ENCODE peak calls at places on chromosomes 7 and 10, in nine cellular contexts. One of them, this sample, is unnamed.

GRCh38 chr10:93757136-93757535 is 600 bp upstream of the LGI1 start:
- DNase-seq in Panc1: no peak
- DNase-seq in fibroblast of mammary gland: no peak
- DNase-seq in spleen: no peak
- DNase-seq in SK-N-SH: no peak
- DNase-seq in mesenchymal stem cell: no peak
- DNase-seq in cardiac muscle cell: no peak
- DNase-seq in fibroblast of pulmonary artery: no peak
- DNase-seq in aorta: no peak
- DNase-seq in this sample: no peak

GRCh38 chr10:91380873-91381561 is 29.1 kb upstream of the HECTD2 start:
- DNase-seq in Panc1: no peak
- DNase-seq in fibroblast of mammary gland: no peak
- DNase-seq in spleen: no peak
- DNase-seq in SK-N-SH: peak; percentile 67
- DNase-seq in mesenchymal stem cell: no peak
- DNase-seq in cardiac muscle cell: peak; percentile 35
- DNase-seq in fibroblast of pulmonary artery: peak; percentile 29
- DNase-seq in aorta: no peak
- DNase-seq in this sample: no peak

GRCh38 chr7:39735903-39736302 is 112.5 kb downstream of the RALA start:
- DNase-seq in Panc1: no peak
- DNase-seq in fibroblast of mammary gland: peak; percentile 27
- DNase-seq in spleen: no peak
- DNase-seq in SK-N-SH: peak; percentile 55
- DNase-seq in mesenchymal stem cell: no peak
- DNase-seq in cardiac muscle cell: peak; percentile 52
- DNase-seq in fibroblast of pulmonary artery: no peak
- DNase-seq in aorta: no peak
- DNase-seq in this sample: no peak

GRCh38 chr10:30589441-30589840 is 40.1 kb downstream of the LYZL2 start:
- DNase-seq in Panc1: no peak
- DNase-seq in fibroblast of mammary gland: no peak
- DNase-seq in spleen: peak; percentile 81
- DNase-seq in SK-N-SH: no peak
- DNase-seq in mesenchymal stem cell: no peak
- DNase-seq in cardiac muscle cell: no peak
- DNase-seq in fibroblast of pulmonary artery: no peak
- DNase-seq in aorta: no peak
- DNase-seq in this sample: no peak

GRCh38 chr10:13296476-13296875 is 3.4 kb downstream of the PHYH start:
- DNase-seq in Panc1: no peak
- DNase-seq in fibroblast of mammary gland: no peak
- DNase-seq in spleen: peak; percentile 36
- DNase-seq in SK-N-SH: no peak
- DNase-seq in mesenchymal stem cell: no peak
- DNase-seq in cardiac muscle cell: no peak
- DNase-seq in fibroblast of pulmonary artery: no peak
- DNase-seq in aorta: no peak
- DNase-seq in this sample: no peak

GRCh38 chr7:129853661-129854268 is 99.0 kb downstream of the UBE2H start:
- DNase-seq in Panc1: no peak
- DNase-seq in fibroblast of mammary gland: peak; percentile 73
- DNase-seq in spleen: no peak
- DNase-seq in SK-N-SH: no peak
- DNase-seq in mesenchymal stem cell: peak; percentile 67
- DNase-seq in cardiac muscle cell: peak; percentile 72
- DNase-seq in fibroblast of pulmonary artery: peak; percentile 76
- DNase-seq in aorta: no peak
- DNase-seq in this sample: no peak

GRCh38 chr10:63766766-63767505 is 245.7 kb downstream of the REEP3 start:
- DNase-seq in Panc1: no peak
- DNase-seq in fibroblast of mammary gland: peak; percentile 63
- DNase-seq in spleen: no peak
- DNase-seq in SK-N-SH: no peak
- DNase-seq in mesenchymal stem cell: peak; percentile 75
- DNase-seq in cardiac muscle cell: peak; percentile 73
- DNase-seq in fibroblast of pulmonary artery: peak; percentile 38
- DNase-seq in aorta: no peak
- DNase-seq in this sample: peak; percentile 48

GRCh38 chr7:50775826-50776225 is 6.9 kb downstream of the GRB10 start:
- DNase-seq in Panc1: no peak
- DNase-seq in fibroblast of mammary gland: no peak
- DNase-seq in spleen: no peak
- DNase-seq in SK-N-SH: no peak
- DNase-seq in mesenchymal stem cell: no peak
- DNase-seq in cardiac muscle cell: no peak
- DNase-seq in fibroblast of pulmonary artery: no peak
- DNase-seq in aorta: no peak
- DNase-seq in this sample: no peak

GRCh38 chr10:117946525-117947070 is 100.1 kb downstream of the RAB11FIP2 start:
- DNase-seq in Panc1: no peak
- DNase-seq in fibroblast of mammary gland: peak; percentile 55
- DNase-seq in spleen: no peak
- DNase-seq in SK-N-SH: no peak
- DNase-seq in mesenchymal stem cell: no peak
- DNase-seq in cardiac muscle cell: no peak
- DNase-seq in fibroblast of pulmonary artery: no peak
- DNase-seq in aorta: no peak
- DNase-seq in this sample: no peak

GRCh38 chr10:99357691-99358090 is 28.5 kb downstream of the CNNM1 start:
- DNase-seq in Panc1: no peak
- DNase-seq in fibroblast of mammary gland: no peak
- DNase-seq in spleen: no peak
- DNase-seq in SK-N-SH: no peak
- DNase-seq in mesenchymal stem cell: no peak
- DNase-seq in cardiac muscle cell: no peak
- DNase-seq in fibroblast of pulmonary artery: no peak
- DNase-seq in aorta: no peak
- DNase-seq in this sample: no peak

GRCh38 chr7:23938937-23939552 is 229.0 kb downstream of the STK31 start:
- DNase-seq in Panc1: peak; percentile 47
- DNase-seq in fibroblast of mammary gland: peak; percentile 1
- DNase-seq in spleen: no peak
- DNase-seq in SK-N-SH: peak; percentile 51
- DNase-seq in mesenchymal stem cell: peak; percentile 77
- DNase-seq in cardiac muscle cell: peak; percentile 51
- DNase-seq in fibroblast of pulmonary artery: peak; percentile 24
- DNase-seq in aorta: no peak
- DNase-seq in this sample: no peak

GRCh38 chr10:68781613-68782574 is 45.4 kb upstream of the STOX1 start:
- DNase-seq in Panc1: no peak
- DNase-seq in fibroblast of mammary gland: no peak
- DNase-seq in spleen: no peak
- DNase-seq in SK-N-SH: no peak
- DNase-seq in mesenchymal stem cell: peak; percentile 3
- DNase-seq in cardiac muscle cell: no peak
- DNase-seq in fibroblast of pulmonary artery: no peak
- DNase-seq in aorta: no peak
- DNase-seq in this sample: no peak

GRCh38 chr10:29417324-29417723 is 128.5 kb downstream of the LYZL1 start:
- DNase-seq in Panc1: no peak
- DNase-seq in fibroblast of mammary gland: no peak
- DNase-seq in spleen: no peak
- DNase-seq in SK-N-SH: no peak
- DNase-seq in mesenchymal stem cell: no peak
- DNase-seq in cardiac muscle cell: no peak
- DNase-seq in fibroblast of pulmonary artery: no peak
- DNase-seq in aorta: no peak
- DNase-seq in this sample: no peak

GRCh38 chr7:38102486-38102885 is 75.6 kb upstream of the STARD3NL start:
- DNase-seq in Panc1: no peak
- DNase-seq in fibroblast of mammary gland: peak; percentile 22
- DNase-seq in spleen: no peak
- DNase-seq in SK-N-SH: no peak
- DNase-seq in mesenchymal stem cell: no peak
- DNase-seq in cardiac muscle cell: peak; percentile 36
- DNase-seq in fibroblast of pulmonary artery: peak; percentile 18
- DNase-seq in aorta: no peak
- DNase-seq in this sample: no peak

GRCh38 chr10:48333856-48334255 is 27.4 kb downstream of the MAPK8 start:
- DNase-seq in Panc1: no peak
- DNase-seq in fibroblast of mammary gland: no peak
- DNase-seq in spleen: no peak
- DNase-seq in SK-N-SH: no peak
- DNase-seq in mesenchymal stem cell: no peak
- DNase-seq in cardiac muscle cell: no peak
- DNase-seq in fibroblast of pulmonary artery: no peak
- DNase-seq in aorta: peak; percentile 70
- DNase-seq in this sample: no peak

GRCh38 chr7:8566016-8566415 is 132.6 kb downstream of the NXPH1 start:
- DNase-seq in Panc1: no peak
- DNase-seq in fibroblast of mammary gland: no peak
- DNase-seq in spleen: no peak
- DNase-seq in SK-N-SH: no peak
- DNase-seq in mesenchymal stem cell: no peak
- DNase-seq in cardiac muscle cell: no peak
- DNase-seq in fibroblast of pulmonary artery: no peak
- DNase-seq in aorta: no peak
- DNase-seq in this sample: no peak

GRCh38 chr10:3805227-3805790 is 20.3 kb upstream of the KLF6 start:
- DNase-seq in Panc1: peak; percentile 91
- DNase-seq in fibroblast of mammary gland: peak; percentile 97
- DNase-seq in spleen: no peak
- DNase-seq in SK-N-SH: no peak
- DNase-seq in mesenchymal stem cell: peak; percentile 98
- DNase-seq in cardiac muscle cell: peak; percentile 71
- DNase-seq in fibroblast of pulmonary artery: peak; percentile 93
- DNase-seq in aorta: no peak
- DNase-seq in this sample: peak; percentile 72

GRCh38 chr7:125425507-125425906 is 495.9 kb upstream of the POT1 start:
- DNase-seq in Panc1: no peak
- DNase-seq in fibroblast of mammary gland: no peak
- DNase-seq in spleen: no peak
- DNase-seq in SK-N-SH: no peak
- DNase-seq in mesenchymal stem cell: no peak
- DNase-seq in cardiac muscle cell: no peak
- DNase-seq in fibroblast of pulmonary artery: no peak
- DNase-seq in aorta: no peak
- DNase-seq in this sample: no peak

GRCh38 chr7:503575-504111 is 16.0 kb downstream of the PDGFA start:
- DNase-seq in Panc1: no peak
- DNase-seq in fibroblast of mammary gland: peak; percentile 54
- DNase-seq in spleen: peak; percentile 66
- DNase-seq in SK-N-SH: no peak
- DNase-seq in mesenchymal stem cell: no peak
- DNase-seq in cardiac muscle cell: no peak
- DNase-seq in fibroblast of pulmonary artery: no peak
- DNase-seq in aorta: peak; percentile 83
- DNase-seq in this sample: no peak

GRCh38 chr7:91264083-91264923 is at the start of gene FZD1:
- DNase-seq in Panc1: peak; percentile 85
- DNase-seq in fibroblast of mammary gland: peak; percentile 97
- DNase-seq in spleen: peak; percentile 94
- DNase-seq in SK-N-SH: peak; percentile 98
- DNase-seq in mesenchymal stem cell: peak; percentile 99
- DNase-seq in cardiac muscle cell: peak; percentile 99
- DNase-seq in fibroblast of pulmonary artery: peak; percentile 98
- DNase-seq in aorta: peak; percentile 98
- DNase-seq in this sample: peak; percentile 97
- H3K4me3 ChIP-seq in Panc1: peak within 1 kb of the TSS; percentile 85
- H3K4me3 ChIP-seq in fibroblast of mammary gland: peak within 1 kb of the TSS; percentile 74
- H3K4me3 ChIP-seq in spleen: peak within 1 kb of the TSS; percentile 74
- H3K4me3 ChIP-seq in SK-N-SH: peak within 1 kb of the TSS; percentile 92
- H3K4me3 ChIP-seq in mesenchymal stem cell: peak within 1 kb of the TSS; percentile 73
- H3K4me3 ChIP-seq in cardiac muscle cell: peak within 1 kb of the TSS; percentile 69
- H3K4me3 ChIP-seq in fibroblast of pulmonary artery: peak within 1 kb of the TSS; percentile 76
- H3K4me3 ChIP-seq in aorta: peak within 1 kb of the TSS; percentile 79
- H3K4me3 ChIP-seq in this sample: peak within 1 kb of the TSS; percentile 66

GRCh38 chr7:90709501-90710465 is 113.7 kb downstream of the CDK14 start:
- DNase-seq in Panc1: no peak
- DNase-seq in fibroblast of mammary gland: peak; percentile 71
- DNase-seq in spleen: no peak
- DNase-seq in SK-N-SH: no peak
- DNase-seq in mesenchymal stem cell: peak; percentile 33
- DNase-seq in cardiac muscle cell: peak; percentile 67
- DNase-seq in fibroblast of pulmonary artery: peak; percentile 55
- DNase-seq in aorta: no peak
- DNase-seq in this sample: no peak
- H3K4me3 ChIP-seq in Panc1: no peak overlapping the region
- H3K4me3 ChIP-seq in fibroblast of mammary gland: no peak overlapping the region
- H3K4me3 ChIP-seq in spleen: no peak overlapping the region
- H3K4me3 ChIP-seq in SK-N-SH: no peak overlapping the region
- H3K4me3 ChIP-seq in mesenchymal stem cell: no peak overlapping the region
- H3K4me3 ChIP-seq in cardiac muscle cell: no peak overlapping the region
- H3K4me3 ChIP-seq in fibroblast of pulmonary artery: peak overlapping the region; percentile 21
- H3K4me3 ChIP-seq in aorta: peak overlapping the region; percentile 20
- H3K4me3 ChIP-seq in this sample: no peak overlapping the region

GRCh38 chr7:2036786-2037185 is 196.0 kb downstream of the MAD1L1 start:
- DNase-seq in Panc1: no peak
- DNase-seq in fibroblast of mammary gland: no peak
- DNase-seq in spleen: peak; percentile 71
- DNase-seq in SK-N-SH: peak; percentile 23
- DNase-seq in mesenchymal stem cell: no peak
- DNase-seq in cardiac muscle cell: no peak
- DNase-seq in fibroblast of pulmonary artery: no peak
- DNase-seq in aorta: peak; percentile 44
- DNase-seq in this sample: no peak
- H3K4me3 ChIP-seq in Panc1: no peak overlapping the region
- H3K4me3 ChIP-seq in fibroblast of mammary gland: no peak overlapping the region
- H3K4me3 ChIP-seq in spleen: no peak overlapping the region
- H3K4me3 ChIP-seq in SK-N-SH: no peak overlapping the region
- H3K4me3 ChIP-seq in mesenchymal stem cell: no peak overlapping the region
- H3K4me3 ChIP-seq in cardiac muscle cell: no peak overlapping the region
- H3K4me3 ChIP-seq in fibroblast of pulmonary artery: no peak overlapping the region
- H3K4me3 ChIP-seq in aorta: no peak overlapping the region
- H3K4me3 ChIP-seq in this sample: no peak overlapping the region

GRCh38 chr7:1873857-1874521 is 203.9 kb downstream of the ELFN1 start:
- DNase-seq in Panc1: no peak
- DNase-seq in fibroblast of mammary gland: no peak
- DNase-seq in spleen: no peak
- DNase-seq in SK-N-SH: no peak
- DNase-seq in mesenchymal stem cell: no peak
- DNase-seq in cardiac muscle cell: no peak
- DNase-seq in fibroblast of pulmonary artery: no peak
- DNase-seq in aorta: no peak
- DNase-seq in this sample: no peak

GRCh38 chr7:1873070-1873405 is 203.0 kb downstream of the ELFN1 start:
- DNase-seq in Panc1: no peak
- DNase-seq in fibroblast of mammary gland: no peak
- DNase-seq in spleen: no peak
- DNase-seq in SK-N-SH: no peak
- DNase-seq in mesenchymal stem cell: no peak
- DNase-seq in cardiac muscle cell: no peak
- DNase-seq in fibroblast of pulmonary artery: no peak
- DNase-seq in aorta: no peak
- DNase-seq in this sample: no peak

GRCh38 chr7:1874522-1875389 is 204.7 kb downstream of the ELFN1 start:
- DNase-seq in Panc1: no peak
- DNase-seq in fibroblast of mammary gland: no peak
- DNase-seq in spleen: no peak
- DNase-seq in SK-N-SH: no peak
- DNase-seq in mesenchymal stem cell: no peak
- DNase-seq in cardiac muscle cell: no peak
- DNase-seq in fibroblast of pulmonary artery: no peak
- DNase-seq in aorta: no peak
- DNase-seq in this sample: no peak

GRCh38 chr7:1873421-1873820 is 203.3 kb downstream of the ELFN1 start:
- DNase-seq in Panc1: no peak
- DNase-seq in fibroblast of mammary gland: no peak
- DNase-seq in spleen: no peak
- DNase-seq in SK-N-SH: no peak
- DNase-seq in mesenchymal stem cell: no peak
- DNase-seq in cardiac muscle cell: no peak
- DNase-seq in fibroblast of pulmonary artery: no peak
- DNase-seq in aorta: no peak
- DNase-seq in this sample: no peak

GRCh38 chr7:1872191-1873069 is 202.4 kb downstream of the ELFN1 start:
- DNase-seq in Panc1: no peak
- DNase-seq in fibroblast of mammary gland: no peak
- DNase-seq in spleen: no peak
- DNase-seq in SK-N-SH: no peak
- DNase-seq in mesenchymal stem cell: no peak
- DNase-seq in cardiac muscle cell: no peak
- DNase-seq in fibroblast of pulmonary artery: no peak
- DNase-seq in aorta: no peak
- DNase-seq in this sample: no peak
- H3K4me3 ChIP-seq in Panc1: no peak overlapping the region
- H3K4me3 ChIP-seq in fibroblast of mammary gland: no peak overlapping the region
- H3K4me3 ChIP-seq in spleen: no peak overlapping the region
- H3K4me3 ChIP-seq in SK-N-SH: no peak overlapping the region
- H3K4me3 ChIP-seq in mesenchymal stem cell: no peak overlapping the region
- H3K4me3 ChIP-seq in cardiac muscle cell: no peak overlapping the region
- H3K4me3 ChIP-seq in fibroblast of pulmonary artery: no peak overlapping the region
- H3K4me3 ChIP-seq in aorta: no peak overlapping the region
- H3K4me3 ChIP-seq in this sample: no peak overlapping the region

This sample was measured in skeletal muscle cell.